ENCODE peak calls at places on chromosomes 4 and X, in ten cellular contexts. F is pancreas; B is activated T-cell treated with anti-CD3 and anti-CD28 coated beads, Interleukin-2, amount 50 U/mL, for 24 hours; A is T-cell; G is Ammon's horn; Q is cardiac fibroblast; R is HCT116; N is activated CD4-positive, alpha-beta memory T cell treated with anti-CD3 and anti-CD28 coated beads, Interleukin-2, amount 10 ng/mL, durations not matched to agents 7 days and 5 days; Z is NCI-H1105 treated with DMSO at 0.1 percent for 48 hours; C is GM06990. M is an unnamed sample.

GRCh38 chr4:189828298-189828697 is 112.4 kb upstream of the FRG1 start:
- DNase-seq in F (no peak), B (no peak), A (no peak), G (no peak), Q (no peak), R (no peak), N (no peak), Z (no peak), C (no peak), M (no peak)

GRCh38 chrX:146154191-146154590 is 336.6 kb downstream of the SLITRK2 start:
- DNase-seq in F (no peak), B (no peak), A (no peak), G (no peak), Q (no peak), R (no peak), N (no peak), Z (no peak), C (no peak), M (no peak)

GRCh38 chr4:112449708-112450107 is 66.3 kb downstream of the NEUROG2 start:
- DNase-seq in F (no peak), B (no peak), A (no peak), G (no peak), Q (no peak), R (no peak), N (no peak), Z (no peak), C (no peak), M (no peak)

GRCh38 chr4:185115827-185116232 is 27.2 kb upstream of the SLC25A4 start:
- DNase-seq in F (peak; percentile 88), B (no peak), A (no peak), G (no peak), Q (peak; percentile 94), R (no peak), N (no peak), Z (peak; percentile 74), C (no peak), M (no peak)

GRCh38 chr4:105895324-105895608 is at the start of gene NPNT:
- DNase-seq in F (peak; percentile 76), B (no peak), A (no peak), G (no peak), Q (no peak), R (no peak), N (no peak), Z (peak; percentile 54), C (peak; percentile 85), M (no peak)

GRCh38 chr4:107854326-107855030 is 29.7 kb downstream of the SGMS2 start:
- DNase-seq in F (no peak), B (no peak), A (no peak), G (no peak), Q (peak; percentile 85), R (no peak), N (no peak), Z (no peak), C (no peak), M (no peak)

GRCh38 chrX:44748014-44748413 is 95.8 kb upstream of the DUSP21 start:
- DNase-seq in F (no peak), B (no peak), A (no peak), G (peak; percentile 2), Q (peak; percentile 1), R (no peak), N (no peak), Z (no peak), C (no peak), M (no peak)

GRCh38 chr4:181181331-181181730 is 1061.9 kb upstream of the TENM3 start:
- DNase-seq in F (no peak), B (no peak), A (no peak), G (no peak), Q (no peak), R (no peak), N (no peak), Z (no peak), C (no peak), M (no peak)

GRCh38 chr4:100803751-100804150 is 285.9 kb upstream of the EMCN start:
- DNase-seq in F (no peak), B (no peak), A (no peak), G (no peak), Q (no peak), R (no peak), N (no peak), Z (no peak), C (no peak), M (no peak)

GRCh38 chrX:43121637-43122036 is 343.7 kb upstream of the PPP1R2C start:
- DNase-seq in F (no peak), B (no peak), A (no peak), G (no peak), Q (no peak), R (no peak), N (no peak), Z (no peak), C (no peak), M (no peak)

GRCh38 chr4:128596115-128596514 is 213.4 kb upstream of the JADE1 start:
- DNase-seq in F (peak; percentile 68), B (no peak), A (no peak), G (no peak), Q (no peak), R (no peak), N (no peak), Z (no peak), C (no peak), M (no peak)

GRCh38 chrX:16771483-16772398 is 14.5 kb upstream of the TXLNG start:
- DNase-seq in F (no peak), B (no peak), A (no peak), G (no peak), Q (peak; percentile 77), R (peak; percentile 81), N (no peak), Z (no peak), C (peak; percentile 9), M (no peak)

GRCh38 chrX:19548934-19549333 is 33.6 kb upstream of the MAP3K15 start:
- DNase-seq in F (no peak), B (no peak), A (no peak), G (no peak), Q (no peak), R (no peak), N (no peak), Z (no peak), C (no peak), M (no peak)

GRCh38 chr4:185656467-185656890 is 121.2 kb upstream of the PDLIM3 start:
- DNase-seq in F (no peak), B (no peak), A (no peak), G (peak; percentile 59), Q (peak; percentile 71), R (no peak), N (no peak), Z (no peak), C (no peak), M (no peak)

GRCh38 chrX:17038681-17039161 is 92.3 kb downstream of the REPS2 start:
- DNase-seq in F (peak; percentile 24), B (no peak), A (peak; percentile 1), G (peak; percentile 40), Q (peak; percentile 19), R (no peak), N (no peak), Z (no peak), C (no peak), M (no peak)

GRCh38 chr4:2443986-2444740 is 24.7 kb upstream of the RNF4 start:
- DNase-seq in F (no peak), B (no peak), A (no peak), G (no peak), Q (no peak), R (no peak), N (no peak), Z (no peak), C (no peak), M (no peak)

GRCh38 chr4:119652978-119653377 is 24.4 kb upstream of the PDE5A start:
- DNase-seq in F (no peak), B (no peak), A (no peak), G (no peak), Q (peak; percentile 63), R (no peak), N (no peak), Z (no peak), C (no peak), M (no peak)

GRCh38 chr4:54958236-54958635 is 167.2 kb downstream of the KDR start:
- DNase-seq in F (no peak), B (no peak), A (peak; percentile 9), G (no peak), Q (no peak), R (no peak), N (peak; percentile 17), Z (no peak), C (no peak), M (no peak)

GRCh38 chrX:24479924-24480722 is 15.0 kb downstream of the PDK3 start:
- DNase-seq in F (peak; percentile 27), B (peak; percentile 64), A (peak; percentile 82), G (peak; percentile 37), Q (no peak), R (no peak), N (peak; percentile 83), Z (peak; percentile 73), C (peak; percentile 60), M (peak; percentile 65)

GRCh38 chrX:16695079-16695676 is 17.3 kb downstream of the CTPS2 start:
- DNase-seq in F (no peak), B (peak; percentile 79), A (peak; percentile 52), G (peak; percentile 48), Q (peak; percentile 62), R (peak; percentile 26), N (peak; percentile 60), Z (no peak), C (no peak), M (peak; percentile 54)

GRCh38 chr4:9989918-9990635 is 31.2 kb downstream of the SLC2A9 start:
- DNase-seq in F (no peak), B (no peak), A (no peak), G (peak; percentile 22), Q (no peak), R (no peak), N (no peak), Z (no peak), C (no peak), M (no peak)

GRCh38 chr4:60241886-60242285 is 958.2 kb upstream of the ADGRL3 start:
- DNase-seq in F (no peak), B (no peak), A (no peak), G (peak; percentile 50), Q (no peak), R (no peak), N (no peak), Z (no peak), C (no peak), M (no peak)

GRCh38 chr4:42397635-42398447 is 553 bp downstream of the SHISA3 start:
- DNase-seq in F (peak; percentile 20), B (peak; percentile 50), A (no peak), G (no peak), Q (peak; percentile 55), R (no peak), N (peak; percentile 20), Z (no peak), C (peak; percentile 69), M (peak; percentile 22)

GRCh38 chr4:108619372-108620100 is 840 bp upstream of the RPL34 start:
- DNase-seq in F (no peak), B (peak; percentile 48), A (peak; percentile 31), G (no peak), Q (no peak), R (no peak), N (peak; percentile 45), Z (no peak), C (no peak), M (no peak)

GRCh38 chr4:80266902-80267380 is 477 bp downstream of the FGF5 start:
- DNase-seq in F (no peak), B (peak; percentile 32), A (no peak), G (no peak), Q (peak; percentile 63), R (no peak), N (no peak), Z (peak; percentile 11), C (no peak), M (no peak)

GRCh38 chr4:133146574-133147198 is 2.4 kb upstream of the PCDH10 start:
- DNase-seq in F (no peak), B (no peak), A (no peak), G (peak; percentile 84), Q (peak; percentile 66), R (no peak), N (no peak), Z (peak; percentile 54), C (no peak), M (no peak)

GRCh38 chr4:183721207-183722081 is 62.4 kb downstream of the TRAPPC11 start:
- DNase-seq in F (peak; percentile 86), B (peak; percentile 69), A (peak; percentile 41), G (no peak), Q (peak; percentile 55), R (no peak), N (peak; percentile 48), Z (no peak), C (peak; percentile 57), M (no peak)

GRCh38 chr4:168797176-168797575 is 212.9 kb downstream of the CBR4 start:
- DNase-seq in F (no peak), B (no peak), A (no peak), G (no peak), Q (peak; percentile 88), R (no peak), N (no peak), Z (no peak), C (no peak), M (no peak)

M was measured in memory B cell.